ENCODE peak calls at places on chromosomes 5 and 9, in four cellular contexts. K is neural progenitor cell, P is hepatocyte, U is PC-3. Q is an unnamed sample.
A peak's percentile ranks its signal among the peaks of the same experiment; 100 is the strongest.

GRCh38 chr5:10479226-10479721 is 37.6 kb downstream of the ROPN1L start:
- DNase-seq in U (peak; percentile 96), K (no peak), P (no peak), Q (no peak)

GRCh38 chr9:23117621-23118020 is 671.0 kb downstream of the DMRTA1 start:
- DNase-seq in K (no peak), P (peak; percentile 56), U (peak; percentile 39), Q (no peak)

GRCh38 chr5:21646469-21646868 is 1206.7 kb downstream of the CDH12 start:
- DNase-seq in K (no peak), U (peak; percentile 55), P (no peak), Q (no peak)

GRCh38 chr9:128106181-128106939 is 21.2 kb downstream of the PTGES2 start:
- DNase-seq in K (no peak), U (no peak), P (no peak), Q (peak; percentile 27)

GRCh38 chr5:32259033-32259432 is 53.7 kb downstream of the MTMR12 start:
- DNase-seq in P (no peak), K (no peak), U (no peak), Q (no peak)

GRCh38 chr5:156237361-156237760 is 89.6 kb upstream of the SGCD start:
- DNase-seq in U (no peak), K (no peak), P (no peak), Q (no peak)

GRCh38 chr5:21680661-21681060 is 1172.5 kb downstream of the CDH12 start:
- DNase-seq in U (peak; percentile 75), K (no peak), P (no peak), Q (no peak)

GRCh38 chr9:111828193-111828592 is 33.5 kb upstream of the SHOC1 start:
- DNase-seq in K (no peak), P (no peak), U (peak; percentile 40), Q (no peak)

GRCh38 chr5:73722224-73722623 is 96.2 kb downstream of the ARHGEF28 start:
- DNase-seq in K (no peak), P (no peak), U (no peak), Q (no peak)

GRCh38 chr5:353599-354580 is 32.4 kb downstream of the AHRR start:
- DNase-seq in P (peak; percentile 3), U (no peak), K (no peak), Q (no peak)

GRCh38 chr9:92547356-92547755 is 11.6 kb upstream of the ECM2 start:
- DNase-seq in P (no peak), U (no peak), K (no peak), Q (no peak)

GRCh38 chr9:79572032-79572890 is 496 bp downstream of the TLE4 start:
- DNase-seq in K (peak; percentile 83), U (peak; percentile 39), P (peak; percentile 82), Q (peak; percentile 24)

GRCh38 chr5:541148-541887 is 17.1 kb upstream of the SLC9A3 start:
- DNase-seq in U (no peak), K (peak; percentile 40), P (no peak), Q (no peak)

GRCh38 chr5:59367791-59368394 is 525.6 kb downstream of the PDE4D start:
- DNase-seq in P (peak; percentile 82), K (peak; percentile 78), U (peak; percentile 33), Q (peak; percentile 17)

GRCh38 chr9:113808391-113809191 is 67.5 kb upstream of the ZNF618 start:
- DNase-seq in P (peak; percentile 32), K (no peak), U (peak; percentile 67), Q (no peak)

GRCh38 chr9:111661802-111662491 is 542 bp downstream of the GNG10 start:
- DNase-seq in P (peak; percentile 58), U (peak; percentile 25), K (peak; percentile 90), Q (peak; percentile 32)

GRCh38 chr5:135040331-135041144 is 6.5 kb upstream of the PITX1 start:
- DNase-seq in U (no peak), K (peak; percentile 75), P (no peak), Q (no peak)
- TF ChIP-seq EZH2 in U (no peak), K (peak; percentile 92), P (peak; percentile 34), Q (no peak)

DNA sequence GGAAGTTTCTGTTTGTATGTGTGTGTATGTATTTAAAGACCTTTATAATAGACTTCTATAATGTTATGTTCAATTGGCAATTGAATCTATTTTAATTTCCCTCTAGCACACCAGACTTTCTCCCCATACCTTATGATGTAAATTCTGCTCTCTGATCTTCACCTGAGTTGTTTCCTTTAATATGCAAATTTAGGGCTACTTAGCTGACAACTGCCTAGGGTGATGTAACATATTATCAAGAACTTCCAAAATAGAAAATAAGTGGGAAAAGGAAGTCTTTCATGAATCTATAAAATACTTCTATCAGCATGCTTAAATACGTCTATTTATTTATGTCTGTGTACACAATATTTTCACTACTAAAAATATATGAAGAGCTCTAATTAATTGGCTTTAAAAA is 923.5 kb upstream of the CDH10 start:
- DNase-seq in U (no peak), P (no peak), K (no peak), Q (no peak)
- H3K9me3 ChIP-seq in U (no peaks in the 10 kb centered on the region), P (no peaks in the 10 kb centered on the region), K (no peaks in the 10 kb centered on the region), Q (no peaks in the 10 kb centered on the region)

DNA sequence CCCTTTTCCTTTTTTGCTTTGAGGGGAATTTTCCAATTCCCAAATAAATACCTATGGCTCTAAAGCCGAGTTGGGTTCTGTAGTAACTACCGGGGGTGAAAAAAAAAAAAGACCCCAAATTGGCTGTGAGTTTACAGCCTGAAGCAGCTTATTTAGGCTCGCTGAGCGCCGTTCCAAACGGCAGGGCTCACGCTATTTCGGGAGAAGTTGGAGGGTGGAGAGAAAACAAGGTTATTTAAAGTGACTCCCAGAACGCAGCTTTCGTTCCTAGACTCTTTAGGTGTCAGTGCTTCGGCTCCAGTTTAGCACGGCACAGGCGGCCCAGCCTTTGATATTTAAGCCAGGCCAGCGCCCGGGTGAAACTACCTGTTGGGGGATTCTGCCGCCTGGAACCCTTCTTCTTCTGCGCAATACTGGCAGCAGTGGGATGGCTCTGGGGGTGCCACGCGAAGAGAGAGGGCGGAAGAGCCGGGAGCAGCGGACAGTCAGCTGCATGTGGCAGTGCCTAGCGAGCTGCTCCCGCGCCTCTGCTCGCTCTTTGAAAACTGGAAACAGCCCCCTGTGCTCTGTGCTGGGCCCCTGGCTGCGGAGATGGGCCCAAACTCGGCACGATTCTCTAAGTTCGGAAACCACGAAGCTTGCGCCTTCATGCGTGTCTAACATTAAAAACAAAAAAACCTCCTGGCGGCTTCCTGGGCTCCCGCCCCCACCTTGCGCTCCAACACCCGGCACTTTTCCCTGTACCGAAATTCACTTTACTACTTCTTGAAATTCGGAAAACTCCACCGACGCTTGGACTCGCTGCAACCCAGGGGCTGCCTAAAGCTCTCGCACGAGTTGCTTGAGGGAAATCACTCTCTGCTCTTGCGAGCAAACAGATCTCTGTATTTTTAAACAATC is 34.5 kb upstream of the NFIB start:
- DNase-seq in K (peak; percentile 64), U (no peak), P (no peak), Q (no peak)
- TF ChIP-seq EZH2 in K (no peak), U (no peak), P (no peak), Q (no peak)

GRCh38 chr9:122567901-122568300 is 15.0 kb downstream of the OR1N2 start:
- DNase-seq in K (no peak), U (no peak), P (no peak), Q (no peak)

GRCh38 chr9:122572456-122572855 is 10.7 kb downstream of the OR1L8 start:
- DNase-seq in U (no peak), P (no peak), K (no peak), Q (no peak)
- H3K9me3 ChIP-seq in U (no peaks in the 10 kb centered on the region), P (no peaks in the 10 kb centered on the region), K (peaks cover 17% of the 10 kb centered on the region), Q (no peaks in the 10 kb centered on the region)

GRCh38 chr5:93995126-93995621 is 253.8 kb upstream of the POU5F2 start:
- DNase-seq in K (no peak), P (no peak), U (peak; percentile 29), Q (no peak)
- TF ChIP-seq EZH2 in K (no peak), P (no peak), U (no peak), Q (no peak)

GRCh38 chr5:178595750-178596149 is 5.6 kb upstream of the COL23A1 start:
- DNase-seq in K (no peak), U (no peak), P (no peak), Q (no peak)
- H3K9me3 ChIP-seq in K (peaks cover 14% of the 10 kb centered on the region), U (peaks cover 20% of the 10 kb centered on the region), P (peaks cover 17% of the 10 kb centered on the region), Q (peaks cover 22% of the 10 kb centered on the region)

DNA sequence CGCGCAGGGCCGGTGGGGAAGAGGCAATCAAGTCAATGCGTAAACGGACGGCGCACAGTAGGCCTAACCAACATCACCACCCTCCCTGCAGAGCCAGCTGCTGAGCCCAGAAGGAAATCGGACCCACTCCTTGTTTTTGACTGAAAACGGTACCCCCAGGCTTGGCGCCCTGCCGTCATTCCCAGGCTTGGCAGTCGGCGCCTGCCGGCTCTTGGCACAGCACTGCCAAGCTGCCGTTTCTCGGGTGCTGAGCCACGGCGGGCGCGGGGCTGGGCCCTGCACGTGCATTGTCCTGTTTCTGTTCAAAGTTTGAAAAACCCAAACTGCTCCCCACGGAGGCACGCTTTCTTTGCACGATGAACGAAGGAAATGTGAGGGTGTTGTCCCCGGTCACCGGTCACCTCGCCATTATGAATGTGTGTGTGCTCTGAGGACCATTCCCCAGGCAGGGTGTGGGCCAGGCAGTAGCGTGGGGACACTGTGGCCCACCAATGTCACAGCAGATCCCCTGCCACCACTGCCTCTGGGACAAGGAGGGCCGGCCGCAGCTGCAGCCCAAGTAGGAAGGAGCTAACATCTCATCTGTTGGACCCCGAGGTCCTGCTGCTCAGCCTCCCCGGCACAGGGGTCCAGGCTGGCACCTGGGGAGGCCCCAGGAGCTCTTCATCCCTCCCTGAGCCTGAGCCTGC is 20.0 kb downstream of the FIBCD1 start:
- DNase-seq in P (no peak), U (no peak), K (no peak), Q (no peak)
- TF ChIP-seq EZH2 in P (no peak), U (no peak), K (no peak), Q (no peak)

DNA sequence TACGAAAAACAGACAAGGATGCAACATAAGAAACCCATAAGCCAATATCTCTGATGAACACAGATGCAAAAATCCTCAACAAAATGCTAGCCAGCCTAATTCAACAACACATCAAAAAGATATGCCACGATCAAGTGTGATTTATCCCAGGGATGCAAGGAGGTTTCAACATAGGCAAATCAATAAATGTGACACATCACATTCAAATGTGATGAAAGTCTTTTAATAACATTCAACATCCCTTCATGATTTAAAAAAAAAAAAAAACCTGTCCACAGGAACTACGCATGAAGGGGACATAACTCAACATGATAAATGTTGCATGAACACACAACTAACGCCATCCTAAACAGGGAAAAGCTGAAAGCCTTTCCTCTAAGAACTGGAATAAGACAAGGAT is 102.2 kb downstream of the PLPP1 start:
- DNase-seq in P (no peak), K (no peak), U (peak; percentile 32), Q (no peak)
- H3K9me3 ChIP-seq in P (no peaks in the 10 kb centered on the region), K (no peaks in the 10 kb centered on the region), U (no peaks in the 10 kb centered on the region), Q (no peaks in the 10 kb centered on the region)

DNA sequence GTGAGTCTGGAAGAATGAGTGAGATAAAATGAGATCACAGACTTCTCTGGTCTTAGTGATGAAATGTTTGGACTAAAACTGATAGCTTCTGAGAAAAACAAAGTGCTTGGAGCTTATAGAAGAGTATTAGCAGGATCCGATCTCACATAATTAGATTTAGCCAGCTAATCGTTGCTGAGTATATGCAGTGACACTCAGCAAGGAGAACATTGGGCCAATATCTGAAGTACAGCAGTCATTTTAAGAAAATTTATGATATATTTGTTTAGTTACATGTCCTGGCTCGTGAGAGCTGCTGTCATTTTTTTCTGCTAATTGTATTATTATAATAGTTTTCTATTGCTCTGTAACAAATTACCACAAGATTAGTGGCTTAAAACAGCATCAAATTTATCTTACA is 135.9 kb downstream of the SNCAIP start:
- DNase-seq in U (no peak), P (no peak), K (no peak), Q (no peak)
- TF ChIP-seq EZH2 in U (no peak), P (no peak), K (no peak), Q (no peak)